ENCODE peak calls at places on chromosomes 2 and 18, in five cellular contexts. D, O, R, J and W are unnamed samples.
A peak's percentile ranks its signal among the peaks of the same experiment; 100 is the strongest.

GRCh38 chr2:181790716-181791649 is 100.5 kb upstream of the ITPRID2 start:
- DNase-seq in D (peak; percentile 69), O (peak; percentile 89), R (peak; percentile 99), J (no peak), W (peak; percentile 95)

GRCh38 chr2:121297217-121297830 is 12.3 kb upstream of the TFCP2L1 start:
- DNase-seq in D (peak; percentile 57), O (peak; percentile 52), R (peak; percentile 17), J (no peak), W (peak; percentile 24)

GRCh38 chr2:196242131-196242620 is 70.8 kb upstream of the STK17B start:
- DNase-seq in D (no peak), O (peak; percentile 54), R (peak; percentile 71), J (no peak), W (peak; percentile 68)

GRCh38 chr2:176114930-176115625 is 1.5 kb upstream of the HOXD10 start:
- DNase-seq in D (no peak), O (no peak), R (no peak), J (no peak), W (no peak)

GRCh38 chr2:240439698-240440151 is 4.3 kb downstream of the GPC1 start:
- DNase-seq in D (no peak), O (no peak), R (no peak), J (no peak), W (no peak)

GRCh38 chr2:25372405-25373268 is 30.9 kb upstream of the DNMT3A start:
- DNase-seq in D (no peak), O (no peak), R (no peak), J (no peak), W (no peak)

GRCh38 chr2:112138143-112139032 is at the start of gene FBLN7:
- DNase-seq in D (peak; percentile 35), O (peak; percentile 74), R (no peak), J (no peak), W (no peak)

GRCh38 chr2:113692698-113693428 is 63.6 kb downstream of the SLC35F5 start:
- DNase-seq in D (no peak), O (no peak), R (no peak), J (no peak), W (no peak)

GRCh38 chr2:165793779-165794519 is at the start of gene GALNT3:
- DNase-seq in D (peak; percentile 91), O (peak; percentile 98), R (no peak), J (peak; percentile 36), W (peak; percentile 11)

GRCh38 chr2:217934321-217935131 is 68.3 kb downstream of the TNS1 start:
- DNase-seq in D (no peak), O (peak; percentile 38), R (peak; percentile 96), J (no peak), W (peak; percentile 85)

GRCh38 chr2:98822301-98823164 is 91.6 kb upstream of the MGAT4A start:
- DNase-seq in D (peak; percentile 51), O (no peak), R (no peak), J (peak; percentile 47), W (no peak)

GRCh38 chr2:118121986-118122767 is 33.9 kb downstream of the INSIG2 start:
- DNase-seq in D (no peak), O (peak; percentile 57), R (no peak), J (no peak), W (no peak)

GRCh38 chr2:146634256-146635068 is 1210.4 kb upstream of the ACVR2A start:
- DNase-seq in D (no peak), O (no peak), R (peak; percentile 81), J (no peak), W (peak; percentile 16)

GRCh38 chr18:39434223-39434622 is 1868.6 kb upstream of the CELF4 start:
- DNase-seq in D (no peak), O (peak; percentile 53), R (no peak), J (no peak), W (no peak)

GRCh38 chr2:38719706-38720105 is 31.5 kb downstream of the SRSF7 start:
- DNase-seq in D (peak; percentile 95), O (no peak), R (no peak), J (no peak), W (no peak)

GRCh38 chr2:38723173-38723572 is 28.0 kb downstream of the SRSF7 start:
- DNase-seq in D (no peak), O (no peak), R (no peak), J (no peak), W (no peak)

GRCh38 chr2:38720613-38721241 is 30.4 kb downstream of the SRSF7 start:
- DNase-seq in D (peak; percentile 54), O (peak; percentile 92), R (peak; percentile 98), J (no peak), W (no peak)

GRCh38 chr2:38722271-38723115 is 28.7 kb downstream of the SRSF7 start:
- DNase-seq in D (no peak), O (no peak), R (no peak), J (no peak), W (no peak)
- H3K27ac ChIP-seq in D (no peak overlapping the region), O (no peak overlapping the region), R (no peak overlapping the region), J (no peak overlapping the region), W (no peak overlapping the region)

GRCh38 chr2:224194161-224194560 is 155.1 kb upstream of the SERPINE2 start:
- DNase-seq in D (no peak), O (no peak), R (no peak), J (no peak), W (no peak)
- H3K79me1 ChIP-seq in D (no peaks in the 10 kb centered on the region), O (no peaks in the 10 kb centered on the region), R (no peaks in the 10 kb centered on the region), J (no peaks in the 10 kb centered on the region), W (no peaks in the 10 kb centered on the region)

DNA sequence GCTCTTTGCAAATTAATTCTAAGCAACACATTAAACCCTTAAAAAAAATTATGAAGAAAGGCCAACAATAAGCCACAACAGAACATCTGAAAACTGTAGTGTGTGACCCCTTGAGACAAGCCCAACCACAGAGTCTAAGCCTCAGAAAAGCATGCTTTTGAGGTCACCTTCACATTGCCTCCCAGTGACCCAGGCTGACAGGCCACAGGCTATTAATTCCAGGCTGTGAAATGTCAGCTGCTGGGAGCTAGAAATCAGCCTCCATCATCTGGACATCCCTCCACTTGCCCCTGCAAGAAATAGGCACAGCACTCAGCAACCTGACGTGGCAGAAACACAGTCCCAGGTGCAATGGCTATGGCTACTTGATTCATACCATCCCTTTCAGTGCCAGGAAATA is 179.4 kb upstream of the ZFP36L2 start:
- DNase-seq in D (no peak), O (no peak), R (no peak), J (peak; percentile 11), W (peak; percentile 46)
- H3K18ac ChIP-seq in D (no peak overlapping the region), O (no peak overlapping the region), R (peak overlapping the region; percentile 57), J (no peak overlapping the region), W (no peak overlapping the region)

GRCh38 chr18:9429662-9429993 is 45.7 kb upstream of the RALBP1 start:
- DNase-seq in D (no peak), O (peak; percentile 98), R (peak; percentile 46), J (no peak), W (no peak)
- H3K27ac ChIP-seq in D (no peak overlapping the region), O (no peak overlapping the region), R (no peak overlapping the region), J (no peak overlapping the region), W (no peak overlapping the region)

DNA sequence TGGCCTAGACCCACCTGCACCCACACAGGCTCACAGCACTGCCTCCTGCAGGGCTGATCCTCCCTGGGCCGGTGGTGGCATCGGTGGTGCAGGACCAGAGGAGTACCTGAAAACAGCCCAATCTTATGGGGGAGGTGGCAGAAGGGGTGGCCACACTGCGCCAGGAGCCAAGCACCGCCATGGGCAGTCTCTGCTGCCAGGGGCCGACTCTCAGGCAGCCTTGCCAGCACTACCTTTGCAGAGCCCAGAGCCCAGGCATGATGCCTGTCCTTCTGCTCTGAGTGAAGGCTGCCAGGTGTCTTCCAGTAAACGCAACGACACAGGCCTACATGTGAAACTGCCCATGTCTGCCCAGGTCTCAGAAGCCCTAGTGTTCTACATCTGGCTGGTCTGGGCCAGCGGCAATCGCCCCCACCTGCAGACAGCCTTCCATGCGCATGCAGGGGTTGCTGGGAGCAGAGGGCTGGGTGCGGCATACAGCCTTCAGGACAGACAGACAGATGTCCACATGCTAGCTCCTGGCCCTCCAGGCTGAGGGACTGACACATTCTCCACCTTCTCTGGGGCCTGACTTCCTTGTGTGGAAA is 6.8 kb downstream of the HS6ST1 start:
- DNase-seq in D (no peak), O (no peak), R (no peak), J (no peak), W (no peak)
- H3K79me1 ChIP-seq in D (peaks cover 69% of the 10 kb centered on the region), O (no peaks in the 10 kb centered on the region), R (peaks cover 97% of the 10 kb centered on the region), J (peaks cover 43% of the 10 kb centered on the region), W (peaks cover 66% of the 10 kb centered on the region)

GRCh38 chr18:48878471-48878870 is 72.3 kb downstream of the SMAD7 start:
- DNase-seq in D (no peak), O (peak; percentile 24), R (no peak), J (no peak), W (no peak)
- H3K18ac ChIP-seq in D (peak overlapping the region; percentile 69), O (peak overlapping the region; percentile 94), R (no peak overlapping the region), J (peak overlapping the region; percentile 46), W (peak overlapping the region; percentile 54)

DNA sequence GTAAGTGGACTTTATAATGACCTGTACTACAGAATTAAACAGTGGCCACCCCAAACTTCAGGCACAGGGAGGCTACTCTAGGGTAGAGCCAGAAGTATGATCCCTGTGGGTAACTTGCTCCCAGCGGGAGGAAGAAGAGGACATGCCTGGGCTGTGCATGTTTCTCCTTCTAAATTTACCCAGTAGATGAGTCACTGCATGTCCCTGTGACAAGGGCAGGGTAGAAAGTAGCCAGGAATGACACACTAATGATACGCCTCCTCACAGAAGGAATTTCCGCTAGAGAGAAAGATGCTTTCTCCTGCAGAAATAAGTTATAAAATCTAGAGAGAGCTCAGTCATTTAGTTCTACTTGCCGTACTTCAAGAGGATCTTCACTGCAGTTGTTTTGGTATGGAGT is 7.5 kb downstream of the ACYP2 start:
- DNase-seq in D (no peak), O (peak; percentile 59), R (peak; percentile 80), J (no peak), W (peak; percentile 81)
- H3K27ac ChIP-seq in D (no peak overlapping the region), O (no peak overlapping the region), R (no peak overlapping the region), J (no peak overlapping the region), W (peak overlapping the region; percentile 98)